ENCODE peak calls at places on chromosomes 7 and 10, in six cellular contexts. W is HT-29, Z is RWPE1, H is B cell, T is midbrain, K is EL. V is an unnamed sample.

GRCh38 chr7:10767771-10768170 is 205.9 kb upstream of the PHF14 start:
- DNase-seq in Z (no peak), T (no peak), W (no peak), H (no peak), K (no peak), V (no peak)

GRCh38 chr7:123635551-123636359 is 19.9 kb upstream of the LMOD2 start:
- DNase-seq in H (no peak), T (no peak), K (peak; percentile 30), Z (peak; percentile 41), W (peak; percentile 50), V (no peak)

GRCh38 chr10:69801434-69802315 is at the start of gene COL13A1:
- DNase-seq in Z (peak; percentile 85), W (no peak), H (no peak), T (no peak), K (peak; percentile 90), V (peak; percentile 86)

GRCh38 chr10:48533951-48534720 is 70.7 kb downstream of the ARHGAP22 start:
- DNase-seq in Z (no peak), W (no peak), H (no peak), T (peak; percentile 40), K (peak; percentile 28), V (no peak)

GRCh38 chr10:61136151-61136550 is 192.2 kb upstream of the RHOBTB1 start:
- DNase-seq in Z (peak; percentile 2), T (no peak), K (peak; percentile 58), H (no peak), W (peak; percentile 27), V (no peak)

GRCh38 chr7:131066635-131067034 is 261.0 kb upstream of the MKLN1 start:
- DNase-seq in K (peak; percentile 65), H (no peak), W (no peak), Z (no peak), T (no peak), V (no peak)

GRCh38 chr7:139876622-139877283 is 47.7 kb downstream of the TBXAS1 start:
- DNase-seq in Z (no peak), T (no peak), K (peak; percentile 32), W (no peak), H (no peak), V (no peak)

GRCh38 chr10:98488669-98489430 is 42.1 kb upstream of the HPS1 start:
- DNase-seq in T (no peak), K (no peak), Z (no peak), W (peak; percentile 54), H (no peak), V (no peak)

GRCh38 chr10:3948843-3949242 is 163.8 kb upstream of the KLF6 start:
- DNase-seq in H (no peak), K (peak; percentile 37), Z (peak; percentile 43), T (no peak), W (no peak), V (peak; percentile 68)

GRCh38 chr7:16609842-16610450 is 35.6 kb downstream of the ANKMY2 start:
- DNase-seq in Z (no peak), W (peak; percentile 59), K (peak; percentile 14), H (peak; percentile 30), T (no peak), V (no peak)

GRCh38 chr7:154765118-154765517 is 237.8 kb downstream of the PAXIP1 start:
- DNase-seq in T (no peak), K (no peak), W (no peak), Z (no peak), H (no peak), V (no peak)

GRCh38 chr10:124928084-124928483 is 13.8 kb upstream of the ZRANB1 start:
- DNase-seq in K (no peak), H (no peak), T (no peak), Z (no peak), W (no peak), V (no peak)

GRCh38 chr10:71555760-71556159 is 159.0 kb downstream of the CDH23 start:
- DNase-seq in Z (no peak), K (no peak), H (no peak), W (no peak), T (no peak), V (no peak)

GRCh38 chr10:11301571-11302111 is 284.0 kb downstream of the CELF2 start:
- DNase-seq in H (no peak), T (no peak), W (no peak), Z (no peak), K (no peak), V (peak; percentile 52)

GRCh38 chr7:107035446-107035845 is 9.1 kb upstream of the PRKAR2B start:
- DNase-seq in H (no peak), T (no peak), W (no peak), K (peak; percentile 88), Z (peak; percentile 37), V (no peak)

GRCh38 chr7:101363734-101364374 is 1.2 kb downstream of the COL26A1 start:
- DNase-seq in K (peak; percentile 52), Z (peak; percentile 79), H (peak; percentile 94), W (peak; percentile 47), T (peak; percentile 63), V (peak; percentile 70)

GRCh38 chr10:92961638-92962037 is 99.0 kb upstream of the CYP26C1 start:
- DNase-seq in W (no peak), T (no peak), K (no peak), Z (no peak), H (no peak), V (no peak)

GRCh38 chr10:44974628-44975431 is 3.8 kb downstream of the DEPP1 start:
- DNase-seq in K (peak; percentile 72), T (peak; percentile 61), Z (peak; percentile 53), W (peak; percentile 70), H (peak; percentile 92), V (peak; percentile 90)

GRCh38 chr10:77842652-77843212 is 83.8 kb downstream of the DLG5 start:
- DNase-seq in Z (no peak), K (no peak), H (no peak), T (no peak), W (no peak), V (peak; percentile 45)

GRCh38 chr7:134726581-134726980 is 52.9 kb upstream of the CALD1 start:
- DNase-seq in W (no peak), Z (no peak), T (no peak), K (no peak), H (no peak), V (no peak)

GRCh38 chr10:14384096-14384730 is 53.5 kb upstream of the FRMD4A start:
- DNase-seq in W (no peak), T (no peak), Z (no peak), H (no peak), K (no peak), V (no peak)

V was measured in aorta.